ENCODE peak calls at places on chromosomes 2 and 18, in ten cellular contexts. W, B, N, F, T, D, Y, X, P and R are unnamed samples.

GRCh38 chr2:200786423-200786822 is 25.3 kb upstream of the BZW1 start:
- DNase-seq in N (no peak), X (no peak), P (peak; percentile 62), Y (no peak), D (peak; percentile 70), T (peak; percentile 67), F (no peak), B (no peak), W (peak; percentile 42), R (peak; percentile 82)

GRCh38 chr2:105802587-105802986 is 57.9 kb downstream of the NCK2 start:
- DNase-seq in T (no peak), F (no peak), D (no peak), P (no peak), W (no peak), N (no peak), Y (no peak), B (no peak), X (no peak), R (no peak)

GRCh38 chr2:134900151-134900550 is 18.5 kb upstream of the CCNT2 start:
- DNase-seq in P (peak; percentile 8), W (no peak), F (no peak), Y (no peak), N (no peak), B (no peak), D (peak; percentile 65), X (peak; percentile 69), T (peak; percentile 71), R (peak; percentile 68)

GRCh38 chr2:180519276-180519675 is 461.1 kb upstream of the UBE2E3 start:
- DNase-seq in B (no peak), T (peak; percentile 71), N (no peak), F (no peak), Y (no peak), X (no peak), P (peak; percentile 37), D (peak; percentile 71), W (peak; percentile 34), R (peak; percentile 84)

GRCh38 chr18:61785588-61785987 is 107.2 kb downstream of the RNF152 start:
- DNase-seq in F (no peak), B (no peak), T (no peak), Y (no peak), N (no peak), W (peak; percentile 55), P (peak; percentile 16), X (no peak), D (peak; percentile 56), R (no peak)

GRCh38 chr2:2560374-2561015 is 229.4 kb upstream of the MYT1L start:
- DNase-seq in X (no peak), P (no peak), Y (no peak), T (no peak), B (no peak), F (no peak), W (no peak), D (no peak), N (no peak), R (no peak)

GRCh38 chr2:189791338-189792042 is 7.2 kb downstream of the PMS1 start:
- DNase-seq in N (no peak), P (no peak), Y (no peak), D (no peak), B (no peak), W (no peak), X (no peak), T (no peak), F (no peak), R (no peak)

GRCh38 chr2:239195318-239195871 is 205.4 kb downstream of the HDAC4 start:
- DNase-seq in P (no peak), N (peak; percentile 43), X (no peak), W (peak; percentile 5), F (peak; percentile 50), T (no peak), D (peak; percentile 16), Y (peak; percentile 22), B (no peak), R (no peak)

DNA sequence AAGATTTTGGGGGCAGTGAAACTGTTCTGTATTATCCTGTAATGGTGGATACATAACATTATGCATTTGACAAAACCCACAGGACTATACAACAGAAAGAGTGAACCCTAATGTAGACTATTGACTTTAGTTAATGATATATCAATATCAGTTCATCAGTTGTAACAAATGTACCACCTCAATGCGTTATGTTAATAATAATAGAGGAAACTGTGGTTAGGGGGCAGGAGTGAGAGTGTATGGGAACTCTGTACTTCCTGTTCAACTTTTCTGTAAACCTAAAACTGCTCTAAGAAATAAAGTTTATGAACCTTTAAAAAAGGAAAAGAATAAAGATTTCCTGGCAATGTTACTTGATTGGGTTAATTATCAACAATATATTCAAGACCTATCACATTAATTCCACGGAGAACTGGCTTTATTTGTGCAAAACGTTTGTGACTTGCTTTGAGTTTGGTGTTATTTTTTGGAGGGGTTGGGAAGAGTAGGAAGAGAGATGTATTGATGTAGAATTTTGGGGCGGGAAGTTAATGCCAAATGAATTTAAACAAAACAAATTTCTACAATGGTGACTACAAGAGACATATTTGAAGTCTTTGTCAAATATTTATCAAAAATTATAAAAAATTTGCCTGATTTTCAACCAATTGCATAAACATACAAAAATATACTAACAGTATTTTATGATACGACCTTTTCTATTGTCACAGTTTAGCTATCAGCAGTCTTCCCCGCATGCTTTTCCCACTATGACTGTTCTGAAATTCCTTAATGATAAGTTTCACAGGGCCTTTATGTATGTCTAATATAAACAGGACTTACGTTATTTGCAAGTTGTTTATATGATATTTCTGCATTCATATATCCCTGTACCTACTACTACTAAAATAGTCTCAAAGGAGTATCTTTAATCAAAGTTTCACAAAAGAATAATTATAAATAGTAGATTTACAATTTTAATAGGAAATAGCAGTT is 2.1 kb upstream of the RTN4 start:
- DNase-seq in Y (no peak), N (no peak), B (no peak), D (peak; percentile 48), F (no peak), P (no peak), T (no peak), X (no peak), W (no peak), R (no peak)
- TF ChIP-seq CTCF in Y (no peak), N (no peak), B (no peak), D (no peak), F (no peak), P (no peak), T (no peak), X (no peak), W (no peak), R (no peak)

GRCh38 chr2:64727843-64728463 is 74.2 kb upstream of the SERTAD2 start:
- DNase-seq in B (no peak), F (no peak), Y (no peak), P (no peak), T (no peak), X (no peak), W (no peak), D (no peak), N (no peak), R (no peak)

GRCh38 chr2:64731746-64732145 is 78.0 kb upstream of the SERTAD2 start:
- DNase-seq in X (no peak), W (no peak), P (no peak), F (no peak), D (no peak), N (no peak), Y (no peak), T (no peak), B (no peak), R (no peak)

GRCh38 chr2:64730551-64731305 is 77.0 kb upstream of the SERTAD2 start:
- DNase-seq in W (peak; percentile 84), Y (peak; percentile 75), D (peak; percentile 85), P (peak; percentile 84), N (peak; percentile 68), T (peak; percentile 85), X (peak; percentile 38), B (no peak), F (peak; percentile 76), R (peak; percentile 92)

GRCh38 chr2:64732153-64732552 is 78.4 kb upstream of the SERTAD2 start:
- DNase-seq in Y (no peak), F (no peak), N (no peak), T (no peak), X (no peak), B (no peak), W (no peak), D (no peak), P (no peak), R (no peak)

GRCh38 chr2:64731306-64731654 is 77.6 kb upstream of the SERTAD2 start:
- DNase-seq in P (no peak), Y (no peak), W (no peak), D (no peak), N (no peak), T (no peak), X (no peak), F (no peak), B (no peak), R (no peak)
- H3K4me3 ChIP-seq in P (no peak overlapping the region), Y (peak overlapping the region; percentile 34), W (no peak overlapping the region), D (no peak overlapping the region), N (peak overlapping the region; percentile 42), T (peak overlapping the region; percentile 54), X (no peak overlapping the region), F (peak overlapping the region; percentile 73), B (peak overlapping the region; percentile 50), R (no peak overlapping the region)

GRCh38 chr2:216013080-216013909 is at the start of gene MREG:
- DNase-seq in W (peak; percentile 82), F (no peak), D (peak; percentile 50), Y (peak; percentile 76), X (peak; percentile 66), P (peak; percentile 80), B (peak; percentile 81), T (peak; percentile 92), N (peak; percentile 90), R (peak; percentile 61)

GRCh38 chr2:216011320-216011849 is 2.0 kb downstream of the MREG start:
- DNase-seq in F (no peak), B (no peak), P (no peak), W (no peak), Y (no peak), D (no peak), T (no peak), N (no peak), X (no peak), R (no peak)

GRCh38 chr2:216014006-216014405 is 655 bp upstream of the MREG start:
- DNase-seq in W (no peak), Y (no peak), X (no peak), F (no peak), T (no peak), N (no peak), B (no peak), D (no peak), P (no peak), R (no peak)

GRCh38 chr2:216012830-216013079 is 596 bp downstream of the MREG start:
- DNase-seq in P (no peak), T (no peak), W (no peak), B (no peak), X (no peak), N (no peak), D (no peak), Y (no peak), F (no peak), R (no peak)

GRCh38 chr2:216012133-216012829 is 1.1 kb downstream of the MREG start:
- DNase-seq in N (no peak), B (peak; percentile 44), W (no peak), T (peak; percentile 47), D (peak; percentile 83), P (no peak), F (no peak), X (no peak), Y (no peak), R (peak; percentile 27)
- TF ChIP-seq CTCF in N (no peak), B (no peak), W (peak; percentile 6), T (no peak), D (peak; percentile 3), P (peak; percentile 3), F (no peak), X (peak; percentile 24), Y (no peak), R (peak; percentile 1)

GRCh38 chr2:182426082-182426914 is 538 bp downstream of the PDE1A start:
- DNase-seq in X (no peak), F (no peak), N (no peak), P (peak; percentile 72), B (no peak), Y (no peak), T (peak; percentile 6), W (peak; percentile 75), D (peak; percentile 19), R (peak; percentile 26)

GRCh38 chr2:182426915-182427233 is at the start of gene PDE1A:
- DNase-seq in X (no peak), N (no peak), F (no peak), D (no peak), Y (no peak), T (no peak), P (peak; percentile 67), B (no peak), W (peak; percentile 47), R (no peak)

GRCh38 chr2:182422864-182423263 is 4.0 kb downstream of the PDE1A start:
- DNase-seq in N (no peak), P (no peak), B (peak; percentile 45), F (no peak), X (no peak), T (no peak), Y (no peak), D (no peak), W (no peak), R (no peak)
- H3K4me3 ChIP-seq in N (no peak overlapping the region), P (no peak overlapping the region), B (no peak overlapping the region), F (peak overlapping the region; percentile 76), X (no peak overlapping the region), T (no peak overlapping the region), Y (no peak overlapping the region), D (no peak overlapping the region), W (no peak overlapping the region), R (no peak overlapping the region)